ENCODE peak calls at places on chromosomes 7 and 10, in eight cellular contexts. G is PC-3, W is GM12878, K is HepG2, S is neural progenitor cell, L is GM23338, I is mammary epithelial cell, N is H1. Q is an unnamed sample.
A peak's percentile ranks its signal among the peaks of the same experiment; 100 is the strongest.

GRCh38 chr10:106857213-106857612 is 307.3 kb downstream of the SORCS1 start:
- DNase-seq in G (no peak), W (no peak), K (no peak), S (no peak), L (no peak), I (no peak), N (no peak), Q (no peak)

GRCh38 chr7:84746347-84746746 is 440.5 kb downstream of the SEMA3D start:
- DNase-seq in G (no peak), W (no peak), K (no peak), S (no peak), L (no peak), I (no peak), N (no peak), Q (no peak)

GRCh38 chr7:6172331-6173295 is 99.8 kb downstream of the CYTH3 start:
- DNase-seq in G (peak; percentile 39), W (no peak), K (no peak), S (no peak), L (no peak), I (peak; percentile 14), N (no peak), Q (no peak)

GRCh38 chr7:47215640-47216039 is 366.3 kb downstream of the TNS3 start:
- DNase-seq in G (no peak), W (no peak), K (no peak), S (no peak), L (no peak), I (no peak), N (no peak), Q (no peak)

GRCh38 chr10:88793747-88794299 is 8.7 kb upstream of the LIPM start:
- DNase-seq in G (peak; percentile 66), W (peak; percentile 17), K (no peak), S (no peak), L (no peak), I (peak; percentile 67), N (no peak), Q (no peak)

GRCh38 chr7:19410096-19410495 is 264.9 kb upstream of the FERD3L start:
- DNase-seq in G (no peak), W (no peak), K (no peak), S (no peak), L (no peak), I (no peak), N (no peak), Q (no peak)

GRCh38 chr7:93902777-93903423 is 3.5 kb upstream of the GNGT1 start:
- DNase-seq in G (peak; percentile 52), W (no peak), K (peak; percentile 25), S (peak; percentile 62), L (peak; percentile 75), I (no peak), N (peak; percentile 54), Q (peak; percentile 60)

GRCh38 chr10:77474386-77474785 is 163.2 kb downstream of the KCNMA1 start:
- DNase-seq in G (no peak), W (no peak), K (no peak), S (no peak), L (no peak), I (no peak), N (no peak), Q (no peak)

GRCh38 chr7:49928787-49929186 is 155.3 kb downstream of the VWC2 start:
- DNase-seq in G (no peak), W (no peak), K (no peak), S (no peak), L (no peak), I (no peak), N (no peak), Q (no peak)

GRCh38 chr10:129122846-129123245 is 344.2 kb upstream of the MGMT start:
- DNase-seq in G (no peak), W (no peak), K (no peak), S (no peak), L (no peak), I (no peak), N (no peak), Q (no peak)

GRCh38 chr7:12719141-12719919 is 31.9 kb downstream of the ARL4A start:
- DNase-seq in G (peak; percentile 86), W (no peak), K (no peak), S (no peak), L (no peak), I (peak; percentile 78), N (no peak), Q (no peak)

GRCh38 chr7:31633894-31634494 is 53.0 kb upstream of the PPP1R17 start:
- DNase-seq in G (peak; percentile 80), W (no peak), K (peak; percentile 56), S (peak; percentile 82), L (peak; percentile 86), I (peak; percentile 48), N (no peak), Q (peak; percentile 20)

GRCh38 chr7:21371371-21371770 is 56.5 kb upstream of the SP4 start:
- DNase-seq in G (no peak), W (no peak), K (no peak), S (peak; percentile 39), L (peak; percentile 46), I (no peak), N (no peak), Q (no peak)

GRCh38 chr10:73840056-73840402 is 28.6 kb upstream of the NDST2 start:
- DNase-seq in G (no peak), W (no peak), K (no peak), S (no peak), L (no peak), I (no peak), N (no peak), Q (no peak)

GRCh38 chr7:46291601-46292150 is 370.6 kb upstream of the IGFBP3 start:
- DNase-seq in G (peak; percentile 78), W (peak; percentile 60), K (no peak), S (no peak), L (no peak), I (peak; percentile 97), N (no peak), Q (no peak)

DNA sequence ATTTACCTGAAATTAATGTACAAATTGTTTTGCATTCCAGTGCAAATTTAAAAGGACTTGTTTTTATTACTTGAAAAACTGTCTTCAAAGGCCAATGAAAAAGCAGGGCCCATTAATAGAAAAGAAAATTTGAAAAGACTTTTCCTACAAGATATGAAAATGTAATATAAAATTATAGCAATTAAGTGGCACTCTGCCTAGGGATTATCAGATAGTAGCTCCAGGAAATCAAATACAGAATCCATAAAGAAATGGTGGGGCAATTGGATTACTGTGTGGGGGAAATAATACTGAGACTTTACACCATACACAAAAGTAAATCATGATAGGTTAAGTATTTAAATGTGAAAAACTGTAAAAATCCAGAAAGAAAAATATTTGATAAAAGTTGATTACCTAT is 89.7 kb downstream of the GLCCI1 start:
- DNase-seq in G (no peak), W (no peak), K (no peak), S (no peak), L (no peak), I (no peak), N (no peak), Q (no peak)
- H3K4me2 ChIP-seq in G (no peak overlapping the region), W (no peak overlapping the region), K (no peak overlapping the region), S (no peak overlapping the region), L (no peak overlapping the region), I (no peak overlapping the region), N (no peak overlapping the region), Q (no peak overlapping the region)

DNA sequence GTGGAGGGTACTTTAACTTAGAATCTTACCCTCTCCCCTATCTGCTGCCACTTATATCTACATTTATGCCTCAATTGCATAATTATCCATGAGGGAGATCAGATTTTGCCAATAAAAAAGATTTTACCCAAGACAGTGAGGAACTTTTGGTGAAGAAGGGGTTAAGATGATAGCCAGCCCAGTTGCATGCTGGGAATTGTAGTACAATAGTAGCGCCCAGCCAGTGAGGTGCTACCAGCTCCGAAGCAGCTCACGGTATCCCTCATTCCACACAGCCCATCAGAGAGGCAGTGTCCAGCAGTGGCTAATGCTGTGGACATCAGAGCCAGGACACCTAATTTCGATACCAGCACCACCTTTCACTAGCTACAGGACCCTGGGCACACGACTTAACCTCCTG is 5.9 kb upstream of the LGI1 start:
- DNase-seq in G (peak; percentile 22), W (no peak), K (no peak), S (peak; percentile 70), L (peak; percentile 72), I (peak; percentile 7), N (no peak), Q (peak; percentile 26)
- H3K4me3 ChIP-seq in G (no peak overlapping the region), W (no peak overlapping the region), K (no peak overlapping the region), S (no peak overlapping the region), L (peak overlapping the region; percentile 42), I (no peak overlapping the region), N (peak overlapping the region; percentile 17), Q (no peak overlapping the region)

GRCh38 chr7:24024276-24024675 is 259.7 kb upstream of the NPY start:
- DNase-seq in G (no peak), W (no peak), K (no peak), S (no peak), L (no peak), I (no peak), N (no peak), Q (no peak)

GRCh38 chr7:24025094-24025493 is 258.9 kb upstream of the NPY start:
- DNase-seq in G (peak; percentile 11), W (no peak), K (no peak), S (peak; percentile 9), L (peak; percentile 3), I (peak; percentile 18), N (no peak), Q (no peak)

GRCh38 chr7:24025765-24026164 is 258.2 kb upstream of the NPY start:
- DNase-seq in G (no peak), W (no peak), K (no peak), S (no peak), L (peak; percentile 14), I (no peak), N (no peak), Q (no peak)

GRCh38 chr7:24029068-24029467 is 254.9 kb upstream of the NPY start:
- DNase-seq in G (no peak), W (no peak), K (no peak), S (no peak), L (no peak), I (no peak), N (no peak), Q (no peak)

GRCh38 chr7:24024689-24025088 is 259.3 kb upstream of the NPY start:
- DNase-seq in G (no peak), W (no peak), K (no peak), S (peak; percentile 6), L (no peak), I (no peak), N (no peak), Q (no peak)
- H2AFZ ChIP-seq in G (peak overlapping the region; percentile 47), W (no peak overlapping the region), K (no peak overlapping the region), S (peak overlapping the region; percentile 88), L (peak overlapping the region; percentile 83), I (no peak overlapping the region), N (peak overlapping the region; percentile 25), Q (no peak overlapping the region)

GRCh38 chr10:1358860-1359598 is 302.8 kb downstream of the WDR37 start:
- DNase-seq in G (no peak), W (no peak), K (no peak), S (no peak), L (no peak), I (no peak), N (no peak), Q (peak; percentile 51)

GRCh38 chr10:1360011-1360580 is 303.9 kb downstream of the WDR37 start:
- DNase-seq in G (no peak), W (no peak), K (no peak), S (peak; percentile 54), L (peak; percentile 78), I (no peak), N (peak; percentile 87), Q (no peak)

GRCh38 chr10:1361411-1362105 is 305.4 kb downstream of the WDR37 start:
- DNase-seq in G (no peak), W (no peak), K (no peak), S (no peak), L (no peak), I (no peak), N (no peak), Q (no peak)

GRCh38 chr10:1359599-1359955 is 303.4 kb downstream of the WDR37 start:
- DNase-seq in G (no peak), W (no peak), K (no peak), S (no peak), L (no peak), I (no peak), N (no peak), Q (no peak)

GRCh38 chr10:1360581-1361164 is 304.5 kb downstream of the WDR37 start:
- DNase-seq in G (no peak), W (no peak), K (no peak), S (peak; percentile 51), L (peak; percentile 56), I (no peak), N (no peak), Q (no peak)
- H3K4me2 ChIP-seq in G (no peak overlapping the region), W (no peak overlapping the region), K (no peak overlapping the region), S (peak overlapping the region; percentile 35), L (peak overlapping the region; percentile 40), I (no peak overlapping the region), N (no peak overlapping the region), Q (no peak overlapping the region)

Q was measured in OCI-LY7.